ENCODE peak calls at places on chromosomes 1 and 21, in ten cellular contexts. D is heart left ventricle, J is A549, K is H1, C is spleen, N is ovary, S is prostate gland, B is transverse colon, O is tibial nerve, H is adrenal gland. Y is an unnamed sample. For H3K4me1, the result is how much of the 10 kb centered on the place peaks cover.

GRCh38 chr21:45043541-45044020 is 30.8 kb upstream of the ADARB1 start:
- DNase-seq in N (no peak), D (no peak), H (no peak), O (no peak), B (no peak), C (no peak), S (no peak), K (no peak), J (no peak), Y (no peak)

GRCh38 chr1:227938276-227938675 is 9.5 kb downstream of the WNT9A start:
- DNase-seq in D (no peak), N (no peak), O (no peak), K (no peak), B (peak), H (no peak), S (no peak), C (peak), J (no peak), Y (no peak)

GRCh38 chr21:44437696-44438431 is 17.4 kb upstream of the LRRC3 start:
- DNase-seq in S (no peak), N (peak), J (no peak), C (peak), D (peak), K (no peak), H (no peak), B (no peak), O (no peak), Y (no peak)

GRCh38 chr1:198556969-198557368 is 16.5 kb upstream of the ATP6V1G3 start:
- DNase-seq in C (peak), N (no peak), O (peak), J (no peak), S (no peak), K (no peak), B (peak), H (peak), D (peak), Y (peak)

GRCh38 chr1:54952950-54953718 is 27.3 kb upstream of the TMEM61 start:
- DNase-seq in S (no peak), B (no peak), C (no peak), J (peak), O (no peak), K (no peak), H (no peak), N (no peak), D (no peak), Y (no peak)

GRCh38 chr1:211643324-211644212 is 31.9 kb downstream of the NEK2 start:
- DNase-seq in D (no peak), B (peak), J (peak), O (no peak), N (peak), K (peak), C (no peak), H (peak), S (peak), Y (no peak)

GRCh38 chr21:16708431-16708830 is 804.4 kb upstream of the CXADR start:
- DNase-seq in O (no peak), C (no peak), D (no peak), B (no peak), K (no peak), J (no peak), N (no peak), H (no peak), S (no peak), Y (no peak)

GRCh38 chr1:183515002-183515689 is 42.8 kb downstream of the SMG7 start:
- DNase-seq in S (no peak), B (no peak), C (no peak), O (no peak), K (no peak), J (peak), H (no peak), N (no peak), D (no peak), Y (no peak)

GRCh38 chr1:46394108-46394871 is at the start of gene FAAH:
- DNase-seq in K (peak), B (peak), S (peak), C (peak), N (peak), J (no peak), D (peak), O (peak), H (peak), Y (no peak)

GRCh38 chr1:160739098-160739511 is at the start of gene SLAMF7:
- DNase-seq in N (no peak), O (peak), H (no peak), D (no peak), J (peak), C (no peak), B (peak), S (no peak), K (no peak), Y (no peak)

GRCh38 chr1:58442114-58442513 is 104.4 kb downstream of the OMA1 start:
- DNase-seq in S (no peak), H (no peak), D (no peak), O (no peak), C (no peak), K (no peak), N (no peak), J (no peak), B (no peak), Y (no peak)

DNA sequence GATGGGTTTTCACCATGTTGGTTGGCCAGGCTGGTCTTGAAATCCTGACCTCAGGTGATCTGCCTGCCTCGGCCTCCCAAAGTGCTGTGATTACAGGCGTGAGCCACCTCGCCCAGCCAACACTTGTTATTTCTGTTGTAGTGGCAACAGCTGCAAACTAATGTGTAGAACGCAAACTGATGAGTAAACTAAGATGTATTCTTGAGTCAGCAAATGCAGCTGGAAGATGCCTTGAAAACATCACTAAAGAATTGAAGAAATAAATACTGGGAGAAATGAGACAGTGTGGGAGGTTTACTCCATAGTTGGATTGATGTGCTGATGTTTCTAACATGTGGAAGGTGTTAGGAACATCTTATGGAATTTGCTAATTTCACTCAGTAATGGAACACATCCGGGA is 61.3 kb upstream of the KCNE2 start:
- DNase-seq in H (no peak), S (no peak), O (no peak), N (no peak), D (no peak), J (no peak), C (no peak), K (no peak), B (no peak), Y (no peak)
- H3K4me1 ChIP-seq in H (under half), S (under half), O (under half), N (under half), D (under half), J (under half), C (under half), K (under half), B (under half), Y (under half)

DNA sequence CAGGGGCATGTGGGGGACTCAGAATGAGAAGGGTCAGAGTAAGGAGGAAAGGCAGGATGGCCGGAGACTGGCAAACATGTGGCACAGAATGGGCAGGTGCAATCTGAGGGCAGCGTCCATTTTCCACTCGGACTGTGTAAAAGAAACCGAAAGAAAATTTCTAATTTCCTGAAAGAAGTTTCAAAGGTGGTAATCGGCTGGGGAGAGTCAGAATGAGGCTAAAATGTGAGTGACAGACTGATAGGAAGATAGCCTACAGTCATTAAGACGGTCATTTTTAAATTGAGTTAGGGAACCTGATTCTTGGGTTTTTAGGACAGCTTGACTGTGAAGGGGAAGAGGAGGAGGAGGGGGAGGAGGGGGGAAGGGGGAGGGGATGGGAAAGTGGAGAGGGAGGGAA is 23.6 kb downstream of the COA6 start:
- DNase-seq in J (no peak), K (no peak), B (no peak), C (no peak), D (no peak), S (no peak), N (no peak), H (no peak), O (no peak), Y (no peak)
- TF ChIP-seq POLR2A in J (no peak), K (no peak), B (no peak), C (no peak), D (no peak), S (no peak), N (no peak), H (no peak), O (no peak), Y (no peak)

GRCh38 chr1:44811714-44812151 is 3.4 kb downstream of the BTBD19 start:
- DNase-seq in B (no peak), H (peak), N (peak), O (no peak), S (no peak), D (peak), K (no peak), J (no peak), C (peak), Y (no peak)

GRCh38 chr1:44811234-44811633 is 2.9 kb downstream of the BTBD19 start:
- DNase-seq in O (no peak), J (no peak), N (peak), D (peak), K (no peak), H (peak), B (no peak), C (peak), S (no peak), Y (no peak)

GRCh38 chr1:44808063-44808937 is at the start of gene BTBD19:
- DNase-seq in S (no peak), D (peak), C (peak), H (peak), J (peak), K (peak), O (peak), B (peak), N (peak), Y (no peak)

GRCh38 chr1:44808938-44809917 is 905 bp downstream of the BTBD19 start:
- DNase-seq in D (peak), K (no peak), C (peak), S (no peak), O (no peak), H (peak), N (peak), J (peak), B (peak), Y (peak)

DNA sequence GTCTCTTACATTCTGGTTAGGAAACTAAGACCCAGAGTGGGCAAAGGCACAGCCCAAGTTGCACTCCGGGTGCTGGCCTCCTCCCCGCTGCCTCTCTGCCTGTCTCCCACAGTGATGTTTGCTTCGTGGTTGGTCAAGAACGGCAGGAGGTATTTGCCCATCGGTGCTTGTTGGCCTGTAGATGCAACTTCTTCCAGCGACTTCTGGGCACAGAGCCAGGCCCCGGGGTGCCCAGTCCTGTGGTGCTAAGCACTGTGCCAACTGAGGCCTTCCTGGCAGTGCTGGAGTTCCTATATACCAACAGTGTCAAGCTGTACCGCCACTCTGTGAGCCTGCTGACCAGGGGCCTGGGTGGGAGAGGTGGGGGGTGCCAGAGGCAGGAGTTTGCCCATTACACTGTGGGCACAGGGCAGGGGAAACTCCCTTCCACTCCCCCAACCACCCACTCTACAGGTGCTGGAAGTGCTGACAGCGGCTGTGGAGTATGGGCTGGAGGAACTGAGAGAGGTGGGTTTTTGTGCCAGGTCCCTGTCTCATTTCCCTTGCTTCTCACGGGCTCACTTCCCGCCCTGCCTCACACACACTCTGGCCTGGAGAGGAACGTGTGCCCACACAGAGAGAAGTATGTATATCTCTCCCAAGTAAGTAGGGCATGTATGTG is 1.9 kb downstream of the BTBD19 start:
- DNase-seq in S (peak), C (peak), J (peak), K (no peak), B (peak), N (peak), O (no peak), D (peak), H (peak), Y (no peak)
- H3K4me1 ChIP-seq in S (under half), C (half or more), J (half or more), K (under half), B (half or more), N (under half), O (half or more), D (half or more), H (half or more), Y (half or more)

GRCh38 chr1:181947441-181947840 is 114.1 kb downstream of the ZNF648 start:
- DNase-seq in H (no peak), B (no peak), D (no peak), K (no peak), O (no peak), N (no peak), J (no peak), C (no peak), S (no peak), Y (no peak)
- TF ChIP-seq POLR2A in H (no peak), B (no peak), D (no peak), K (no peak), O (no peak), N (no peak), J (no peak), C (no peak), S (no peak), Y (no peak)

GRCh38 chr1:207886227-207886626 is 24.7 kb downstream of the CD34 start:
- DNase-seq in O (no peak), H (no peak), K (no peak), C (no peak), S (no peak), N (no peak), J (no peak), D (no peak), B (no peak), Y (no peak)
- H3K4me1 ChIP-seq in O (under half), H (under half), K (under half), C (half or more), S (under half), N (under half), J (under half), D (half or more), B (half or more), Y (under half)

GRCh38 chr1:5969168-5969567 is 23.1 kb downstream of the NPHP4 start:
- DNase-seq in S (no peak), K (no peak), B (no peak), C (no peak), D (no peak), H (no peak), N (peak), O (no peak), J (no peak), Y (no peak)
- TF ChIP-seq POLR2A in S (no peak), K (no peak), B (no peak), C (no peak), D (no peak), H (no peak), N (no peak), O (no peak), J (no peak), Y (no peak)